ENCODE peak calls at places on chromosomes 3 and 15, in four cellular contexts. O, A, X and E are unnamed samples.

GRCh38 chr3:153069598-153069997 is 92.4 kb upstream of the RAP2B start:
- DNase-seq in X (no peak), O (no peak), A (no peak), E (no peak)

GRCh38 chr3:189334064-189334920 is 162.5 kb downstream of the TPRG1 start:
- DNase-seq in O (no peak), X (peak; percentile 6), A (no peak), E (no peak)

GRCh38 chr3:54047568-54047967 is 74.8 kb upstream of the CACNA2D3 start:
- DNase-seq in A (no peak), X (no peak), O (no peak), E (no peak)

GRCh38 chr3:126131881-126132750 is 48.2 kb upstream of the SLC41A3 start:
- DNase-seq in O (no peak), A (peak; percentile 12), X (no peak), E (no peak)

GRCh38 chr15:101538177-101538576 is 48.7 kb upstream of the PCSK6 start:
- DNase-seq in A (peak; percentile 2), X (no peak), O (no peak), E (no peak)

GRCh38 chr3:177126015-177126773 is 71.1 kb downstream of the TBL1XR1 start:
- DNase-seq in X (peak; percentile 95), O (no peak), A (no peak), E (peak; percentile 72)

GRCh38 chr3:145739926-145740325 is 421.1 kb downstream of the PLOD2 start:
- DNase-seq in X (peak; percentile 28), A (no peak), O (no peak), E (no peak)

GRCh38 chr3:88113311-88114162 is 36.2 kb upstream of the C3orf38 start:
- DNase-seq in X (peak; percentile 77), A (peak; percentile 59), O (peak; percentile 57), E (peak; percentile 21)

GRCh38 chr15:70026991-70027390 is 70.7 kb downstream of the TLE3 start:
- DNase-seq in A (no peak), X (no peak), O (no peak), E (no peak)